ENCODE peak calls at places on chromosomes 11 and 22, in seven cellular contexts. X is brain microvascular endothelial cell; V is psoas muscle; F is uterus; H is body of pancreas; N is fibroblast of lung; Q is CD8-positive, alpha-beta T cell. M is an unnamed sample.

GRCh38 chr11:83827940-83828554 is 541.9 kb upstream of the CCDC90B start:
- DNase-seq in X (peak), V (no peak), F (no peak), H (no peak), N (peak), Q (no peak), M (no peak)

GRCh38 chr11:12831471-12832202 is 157.4 kb downstream of the TEAD1 start:
- DNase-seq in X (no peak), V (no peak), F (no peak), H (no peak), N (no peak), Q (no peak), M (no peak)

GRCh38 chr11:133740928-133741327 is 104.4 kb downstream of the SPATA19 start:
- DNase-seq in X (no peak), V (no peak), F (no peak), H (no peak), N (no peak), Q (no peak), M (no peak)

GRCh38 chr22:29167032-29167911 is 38.4 kb upstream of the EMID1 start:
- DNase-seq in X (no peak), V (no peak), F (no peak), H (no peak), N (no peak), Q (peak), M (no peak)

GRCh38 chr11:9077164-9077563 is 14.2 kb downstream of the SCUBE2 start:
- DNase-seq in X (no peak), V (no peak), F (no peak), H (no peak), N (no peak), Q (no peak), M (no peak)

GRCh38 chr11:100681064-100681502 is 6.0 kb upstream of the ARHGAP42 start:
- DNase-seq in X (peak), V (peak), F (peak), H (peak), N (peak), Q (no peak), M (no peak)

GRCh38 chr22:23835773-23836144 is 3.0 kb downstream of the DERL3 start:
- DNase-seq in X (no peak), V (no peak), F (no peak), H (no peak), N (no peak), Q (no peak), M (no peak)

GRCh38 chr11:22466809-22467208 is 128.6 kb downstream of the SLC17A6 start:
- DNase-seq in X (peak), V (peak), F (no peak), H (no peak), N (peak), Q (no peak), M (no peak)

GRCh38 chr11:115887316-115887715 is 383.1 kb upstream of the CADM1 start:
- DNase-seq in X (no peak), V (no peak), F (no peak), H (no peak), N (no peak), Q (no peak), M (no peak)

GRCh38 chr11:65353900-65354264 is 669 bp upstream of the TIGD3 start:
- DNase-seq in X (no peak), V (no peak), F (no peak), H (no peak), N (no peak), Q (no peak), M (no peak)

GRCh38 chr11:114392735-114393667 is 7.3 kb downstream of the C11orf71 start:
- DNase-seq in X (no peak), V (no peak), F (no peak), H (no peak), N (no peak), Q (no peak), M (no peak)

DNA sequence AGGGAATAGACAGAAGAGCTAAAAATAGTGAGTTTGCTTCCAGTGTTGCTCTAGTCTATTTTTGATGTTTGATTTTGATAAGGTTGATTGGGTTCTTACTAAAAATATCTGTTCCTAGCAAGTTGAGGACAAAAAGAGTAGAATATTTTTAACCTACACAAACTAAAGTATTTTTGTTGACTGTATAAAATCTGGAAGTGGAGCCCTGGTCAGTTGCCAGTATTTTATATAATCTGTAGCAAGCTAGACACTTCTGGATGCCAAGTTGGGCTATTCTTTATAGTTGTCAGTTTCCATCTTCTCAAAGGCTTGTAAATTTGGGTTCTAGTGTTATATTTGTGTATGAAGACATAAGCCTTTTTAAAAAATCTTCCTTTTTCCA is 56.6 kb downstream of the HSD17B12 start:
- DNase-seq in X (no peak), V (no peak), F (no peak), H (no peak), N (peak), Q (no peak), M (no peak)
- H3K27ac ChIP-seq in X (peak), V (peak), F (no peak), H (no peak), N (peak), Q (no peak), M (no peak)

GRCh38 chr11:662689-663274 is 25.7 kb downstream of the DRD4 start:
- DNase-seq in X (peak), V (peak), F (peak), H (peak), N (peak), Q (peak), M (no peak)
- H3K4me3 ChIP-seq in X (no peak), V (no peak), F (no peak), H (no peak), N (no peak), Q (no peak), M (no peak)

GRCh38 chr22:21850660-21851059 is 16.8 kb downstream of the MAPK1 start:
- DNase-seq in X (no peak), V (no peak), F (no peak), H (no peak), N (no peak), Q (no peak), M (no peak)

GRCh38 chr22:21845558-21846452 is 21.6 kb downstream of the MAPK1 start:
- DNase-seq in X (no peak), V (no peak), F (no peak), H (no peak), N (no peak), Q (no peak), M (no peak)

DNA sequence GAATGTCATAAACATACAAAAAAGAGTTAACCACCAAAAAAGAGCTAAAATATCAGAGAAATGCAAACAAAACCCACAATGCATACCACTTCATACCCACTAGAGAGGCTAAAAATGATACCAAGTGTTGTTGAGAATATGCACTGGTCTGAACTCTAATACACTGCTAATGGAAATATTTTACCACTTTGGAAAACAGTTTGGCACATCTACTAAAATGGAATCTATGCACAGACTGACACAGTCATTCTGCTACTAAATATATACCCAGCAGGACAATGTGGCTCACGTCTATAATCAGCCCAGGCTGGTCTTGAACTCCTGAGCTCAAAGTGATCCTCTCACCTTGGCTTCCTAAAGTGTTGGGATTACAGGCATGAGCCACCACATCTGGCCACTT is 18.0 kb downstream of the MAPK1 start:
- DNase-seq in X (no peak), V (no peak), F (no peak), H (no peak), N (no peak), Q (no peak), M (no peak)
- TF ChIP-seq CTCF in X (no peak), V (no peak), F (no peak), H (no peak), N (no peak), Q (no peak), M (no peak)

GRCh38 chr22:27635435-27635834 is 166.1 kb downstream of the MN1 start:
- DNase-seq in X (no peak), V (no peak), F (no peak), H (no peak), N (no peak), Q (no peak), M (no peak)
- H3K27ac ChIP-seq in X (no peak), V (no peak), F (no peak), H (no peak), N (no peak), Q (no peak), M (no peak)

DNA sequence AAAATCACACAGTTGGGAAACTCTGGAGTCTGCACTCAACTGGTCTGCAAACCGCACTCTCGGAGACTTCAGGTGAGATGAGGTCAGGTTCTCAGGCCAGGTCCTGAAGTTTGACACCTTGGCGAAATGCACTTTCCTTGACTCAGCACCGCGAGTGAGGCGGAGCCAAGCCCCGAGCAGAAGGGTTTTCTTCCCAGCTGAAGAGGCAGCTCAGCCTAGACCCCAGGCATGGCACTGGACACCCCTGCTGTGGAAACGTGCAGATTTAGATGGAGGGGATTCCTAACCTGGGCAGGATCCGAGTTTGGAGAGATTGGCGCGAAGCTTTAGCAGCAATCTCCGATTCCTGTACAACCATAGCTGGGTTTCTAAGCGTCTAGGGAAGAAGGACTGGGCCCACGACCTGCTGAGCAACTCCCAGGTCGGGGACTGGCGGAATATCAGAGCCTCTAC is 835 bp upstream of the MYOD1 start:
- DNase-seq in X (no peak), V (no peak), F (no peak), H (no peak), N (no peak), Q (no peak), M (no peak)
- H3K4me3 ChIP-seq in X (no peak), V (peak), F (no peak), H (no peak), N (no peak), Q (no peak), M (no peak)

DNA sequence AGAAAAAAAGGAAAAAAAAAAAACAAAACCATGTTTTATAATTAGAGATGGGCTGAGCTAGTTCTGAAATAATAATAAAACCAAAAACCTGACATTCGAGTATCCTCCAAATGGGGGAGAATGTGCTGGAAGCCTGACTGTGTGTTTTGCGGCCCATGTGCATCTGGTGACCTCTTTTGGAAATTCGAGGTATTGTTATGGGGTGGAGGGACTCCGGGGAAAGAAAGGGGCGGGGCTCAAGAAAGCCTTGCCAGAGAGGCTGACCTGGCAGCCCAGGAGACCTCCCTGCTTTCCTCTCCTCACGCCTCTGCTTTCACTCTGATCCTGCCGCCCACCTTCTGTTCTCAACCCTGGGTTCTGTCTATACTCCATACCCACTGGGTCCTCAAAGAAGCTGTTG is 72.9 kb downstream of the CTTN start:
- DNase-seq in X (peak), V (no peak), F (no peak), H (no peak), N (peak), Q (no peak), M (no peak)
- TF ChIP-seq CTCF in X (peak), V (no peak), F (no peak), H (no peak), N (peak), Q (no peak), M (no peak)

GRCh38 chr11:86180415-86180814 is 64.1 kb upstream of the EED start:
- DNase-seq in X (no peak), V (no peak), F (no peak), H (no peak), N (no peak), Q (no peak), M (no peak)
- H3K27ac ChIP-seq in X (no peak), V (no peak), F (no peak), H (no peak), N (no peak), Q (no peak), M (no peak)

DNA sequence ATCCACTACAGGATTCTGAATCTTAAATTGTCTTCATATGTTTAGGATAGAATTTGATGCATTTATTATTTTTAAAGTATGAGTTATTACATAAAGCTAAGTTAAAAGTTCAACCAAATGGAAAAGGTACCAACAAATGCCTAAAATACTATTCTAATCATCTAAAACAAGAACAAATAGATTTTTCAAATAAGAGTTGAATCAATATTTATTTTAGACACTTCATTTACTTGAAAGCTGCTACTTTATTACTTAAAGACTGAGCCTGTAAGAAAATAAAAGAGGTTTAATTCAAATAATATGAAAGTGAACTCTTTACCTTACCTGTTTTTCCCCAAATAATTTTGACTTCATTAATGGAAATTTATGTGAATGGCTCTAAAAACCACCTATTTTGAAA is 16.9 kb downstream of the LDHAL6A start:
- DNase-seq in X (no peak), V (no peak), F (no peak), H (no peak), N (no peak), Q (no peak), M (no peak)
- H3K4me3 ChIP-seq in X (no peak), V (no peak), F (no peak), H (no peak), N (no peak), Q (no peak), M (no peak)

GRCh38 chr11:94588366-94588952 is 21.3 kb downstream of the PIWIL4 start:
- DNase-seq in X (no peak), V (no peak), F (no peak), H (peak), N (no peak), Q (no peak), M (no peak)
- TF ChIP-seq CTCF in X (no peak), V (no peak), F (no peak), H (no peak), N (no peak), Q (no peak), M (no peak)

GRCh38 chr11:61613051-61613450 is 32.2 kb upstream of the SYT7 start:
- DNase-seq in X (no peak), V (no peak), F (no peak), H (no peak), N (no peak), Q (no peak), M (no peak)
- H3K27ac ChIP-seq in X (no peak), V (no peak), F (no peak), H (no peak), N (no peak), Q (no peak), M (no peak)